ENCODE peak calls at places on chromosomes 12 and 14, in eight cellular contexts. One of them, this sample, is unnamed.

GRCh38 chr12:45989277-45989856 is 1.0 kb downstream of the SCAF11 start:
- DNase-seq in Daoy: no peak
- DNase-seq in NCI-H1694 treated with DMSO at 0.1 percent for 48 hours: no peak
- DNase-seq in neural progenitor cell: no peak
- DNase-seq in activated CD4-positive, alpha-beta T cell treated with anti-CD3 and anti-CD28 coated beads for 36 hours: peak; percentile 72
- DNase-seq in breast epithelium: no peak
- DNase-seq in frontal cortex: no peak
- DNase-seq in GM13977: peak; percentile 36
- DNase-seq in this sample: no peak

GRCh38 chr14:99562848-99563748 is 40.9 kb downstream of the CCDC85C start:
- DNase-seq in Daoy: peak; percentile 87
- DNase-seq in NCI-H1694 treated with DMSO at 0.1 percent for 48 hours: peak; percentile 58
- DNase-seq in neural progenitor cell: peak; percentile 97
- DNase-seq in activated CD4-positive, alpha-beta T cell treated with anti-CD3 and anti-CD28 coated beads for 36 hours: no peak
- DNase-seq in breast epithelium: peak; percentile 83
- DNase-seq in frontal cortex: no peak
- DNase-seq in GM13977: no peak
- DNase-seq in this sample: peak; percentile 43

GRCh38 chr14:76091036-76091435 is 60.7 kb upstream of the GPATCH2L start:
- DNase-seq in Daoy: peak; percentile 48
- DNase-seq in NCI-H1694 treated with DMSO at 0.1 percent for 48 hours: no peak
- DNase-seq in neural progenitor cell: peak; percentile 33
- DNase-seq in activated CD4-positive, alpha-beta T cell treated with anti-CD3 and anti-CD28 coated beads for 36 hours: peak; percentile 10
- DNase-seq in breast epithelium: no peak
- DNase-seq in frontal cortex: peak; percentile 45
- DNase-seq in GM13977: peak; percentile 63
- DNase-seq in this sample: no peak

GRCh38 chr12:26058308-26058707 is 66.5 kb downstream of the BHLHE41 start:
- DNase-seq in Daoy: no peak
- DNase-seq in NCI-H1694 treated with DMSO at 0.1 percent for 48 hours: no peak
- DNase-seq in neural progenitor cell: no peak
- DNase-seq in activated CD4-positive, alpha-beta T cell treated with anti-CD3 and anti-CD28 coated beads for 36 hours: peak; percentile 7
- DNase-seq in breast epithelium: no peak
- DNase-seq in frontal cortex: no peak
- DNase-seq in GM13977: no peak
- DNase-seq in this sample: no peak

GRCh38 chr12:55743131-55743921 is 404 bp downstream of the GDF11 start:
- DNase-seq in Daoy: peak; percentile 81
- DNase-seq in NCI-H1694 treated with DMSO at 0.1 percent for 48 hours: no peak
- DNase-seq in neural progenitor cell: peak; percentile 95
- DNase-seq in activated CD4-positive, alpha-beta T cell treated with anti-CD3 and anti-CD28 coated beads for 36 hours: peak; percentile 80
- DNase-seq in breast epithelium: peak; percentile 54
- DNase-seq in frontal cortex: no peak
- DNase-seq in GM13977: peak; percentile 87
- DNase-seq in this sample: no peak

GRCh38 chr12:78759387-78759786 is 105.2 kb upstream of the SYT1 start:
- DNase-seq in Daoy: peak; percentile 50
- DNase-seq in NCI-H1694 treated with DMSO at 0.1 percent for 48 hours: no peak
- DNase-seq in neural progenitor cell: no peak
- DNase-seq in activated CD4-positive, alpha-beta T cell treated with anti-CD3 and anti-CD28 coated beads for 36 hours: no peak
- DNase-seq in breast epithelium: no peak
- DNase-seq in frontal cortex: no peak
- DNase-seq in GM13977: no peak
- DNase-seq in this sample: no peak

GRCh38 chr14:64628940-64629403 is 75.3 kb upstream of the PLEKHG3 start:
- DNase-seq in Daoy: peak; percentile 76
- DNase-seq in NCI-H1694 treated with DMSO at 0.1 percent for 48 hours: no peak
- DNase-seq in neural progenitor cell: no peak
- DNase-seq in activated CD4-positive, alpha-beta T cell treated with anti-CD3 and anti-CD28 coated beads for 36 hours: no peak
- DNase-seq in breast epithelium: no peak
- DNase-seq in frontal cortex: peak; percentile 26
- DNase-seq in GM13977: no peak
- DNase-seq in this sample: peak; percentile 65

GRCh38 chr12:122422769-122423257 is 344 bp upstream of the CLIP1 start:
- DNase-seq in Daoy: peak; percentile 81
- DNase-seq in NCI-H1694 treated with DMSO at 0.1 percent for 48 hours: peak; percentile 12
- DNase-seq in neural progenitor cell: peak; percentile 64
- DNase-seq in activated CD4-positive, alpha-beta T cell treated with anti-CD3 and anti-CD28 coated beads for 36 hours: peak; percentile 75
- DNase-seq in breast epithelium: no peak
- DNase-seq in frontal cortex: peak; percentile 19
- DNase-seq in GM13977: no peak
- DNase-seq in this sample: no peak

GRCh38 chr14:98871796-98872195 is 400.2 kb downstream of the BCL11B start:
- DNase-seq in Daoy: no peak
- DNase-seq in NCI-H1694 treated with DMSO at 0.1 percent for 48 hours: no peak
- DNase-seq in neural progenitor cell: no peak
- DNase-seq in activated CD4-positive, alpha-beta T cell treated with anti-CD3 and anti-CD28 coated beads for 36 hours: no peak
- DNase-seq in breast epithelium: no peak
- DNase-seq in frontal cortex: no peak
- DNase-seq in GM13977: no peak
- DNase-seq in this sample: no peak

GRCh38 chr12:51662728-51663154 is 71.7 kb downstream of the SCN8A start:
- DNase-seq in Daoy: no peak
- DNase-seq in NCI-H1694 treated with DMSO at 0.1 percent for 48 hours: no peak
- DNase-seq in neural progenitor cell: no peak
- DNase-seq in activated CD4-positive, alpha-beta T cell treated with anti-CD3 and anti-CD28 coated beads for 36 hours: no peak
- DNase-seq in breast epithelium: no peak
- DNase-seq in frontal cortex: no peak
- DNase-seq in GM13977: no peak
- DNase-seq in this sample: no peak

GRCh38 chr12:11927311-11927935 is 143.3 kb upstream of the BCL2L14 start:
- DNase-seq in Daoy: no peak
- DNase-seq in NCI-H1694 treated with DMSO at 0.1 percent for 48 hours: no peak
- DNase-seq in neural progenitor cell: peak; percentile 72
- DNase-seq in activated CD4-positive, alpha-beta T cell treated with anti-CD3 and anti-CD28 coated beads for 36 hours: no peak
- DNase-seq in breast epithelium: no peak
- DNase-seq in frontal cortex: no peak
- DNase-seq in GM13977: no peak
- DNase-seq in this sample: no peak

GRCh38 chr14:85580536-85581165 is 50.7 kb downstream of the FLRT2 start:
- DNase-seq in Daoy: no peak
- DNase-seq in NCI-H1694 treated with DMSO at 0.1 percent for 48 hours: no peak
- DNase-seq in neural progenitor cell: no peak
- DNase-seq in activated CD4-positive, alpha-beta T cell treated with anti-CD3 and anti-CD28 coated beads for 36 hours: no peak
- DNase-seq in breast epithelium: no peak
- DNase-seq in frontal cortex: no peak
- DNase-seq in GM13977: no peak
- DNase-seq in this sample: no peak

GRCh38 chr14:92690171-92691011 is 58.0 kb downstream of the LGMN start:
- DNase-seq in Daoy: peak; percentile 65
- DNase-seq in NCI-H1694 treated with DMSO at 0.1 percent for 48 hours: peak; percentile 95
- DNase-seq in neural progenitor cell: no peak
- DNase-seq in activated CD4-positive, alpha-beta T cell treated with anti-CD3 and anti-CD28 coated beads for 36 hours: peak; percentile 39
- DNase-seq in breast epithelium: no peak
- DNase-seq in frontal cortex: no peak
- DNase-seq in GM13977: no peak
- DNase-seq in this sample: no peak

GRCh38 chr12:752673-753400 is 458 bp downstream of the WNK1 start:
- DNase-seq in Daoy: peak; percentile 68
- DNase-seq in NCI-H1694 treated with DMSO at 0.1 percent for 48 hours: no peak
- DNase-seq in neural progenitor cell: peak; percentile 89
- DNase-seq in activated CD4-positive, alpha-beta T cell treated with anti-CD3 and anti-CD28 coated beads for 36 hours: peak; percentile 63
- DNase-seq in breast epithelium: no peak
- DNase-seq in frontal cortex: peak; percentile 74
- DNase-seq in GM13977: peak; percentile 65
- DNase-seq in this sample: peak; percentile 73

GRCh38 chr12:121543786-121544185 is 37.0 kb downstream of the KDM2B start:
- DNase-seq in Daoy: no peak
- DNase-seq in NCI-H1694 treated with DMSO at 0.1 percent for 48 hours: no peak
- DNase-seq in neural progenitor cell: no peak
- DNase-seq in activated CD4-positive, alpha-beta T cell treated with anti-CD3 and anti-CD28 coated beads for 36 hours: no peak
- DNase-seq in breast epithelium: no peak
- DNase-seq in frontal cortex: no peak
- DNase-seq in GM13977: no peak
- DNase-seq in this sample: no peak

GRCh38 chr12:52916225-52916624 is 11.3 kb upstream of the KRT8 start:
- DNase-seq in Daoy: no peak
- DNase-seq in NCI-H1694 treated with DMSO at 0.1 percent for 48 hours: no peak
- DNase-seq in neural progenitor cell: no peak
- DNase-seq in activated CD4-positive, alpha-beta T cell treated with anti-CD3 and anti-CD28 coated beads for 36 hours: no peak
- DNase-seq in breast epithelium: no peak
- DNase-seq in frontal cortex: no peak
- DNase-seq in GM13977: no peak
- DNase-seq in this sample: no peak

GRCh38 chr12:95874452-95874851 is 15.7 kb downstream of the SNRPF start:
- DNase-seq in Daoy: no peak
- DNase-seq in NCI-H1694 treated with DMSO at 0.1 percent for 48 hours: no peak
- DNase-seq in neural progenitor cell: no peak
- DNase-seq in activated CD4-positive, alpha-beta T cell treated with anti-CD3 and anti-CD28 coated beads for 36 hours: no peak
- DNase-seq in breast epithelium: no peak
- DNase-seq in frontal cortex: no peak
- DNase-seq in GM13977: no peak
- DNase-seq in this sample: no peak

GRCh38 chr14:56100556-56100955 is 17.7 kb upstream of the PELI2 start:
- DNase-seq in Daoy: no peak
- DNase-seq in NCI-H1694 treated with DMSO at 0.1 percent for 48 hours: no peak
- DNase-seq in neural progenitor cell: no peak
- DNase-seq in activated CD4-positive, alpha-beta T cell treated with anti-CD3 and anti-CD28 coated beads for 36 hours: no peak
- DNase-seq in breast epithelium: no peak
- DNase-seq in frontal cortex: no peak
- DNase-seq in GM13977: no peak
- DNase-seq in this sample: no peak

GRCh38 chr14:58151264-58151700 is 731 bp downstream of the ARMH4 start:
- DNase-seq in Daoy: no peak
- DNase-seq in NCI-H1694 treated with DMSO at 0.1 percent for 48 hours: no peak
- DNase-seq in neural progenitor cell: no peak
- DNase-seq in activated CD4-positive, alpha-beta T cell treated with anti-CD3 and anti-CD28 coated beads for 36 hours: peak; percentile 21
- DNase-seq in breast epithelium: no peak
- DNase-seq in frontal cortex: no peak
- DNase-seq in GM13977: peak; percentile 17
- DNase-seq in this sample: peak; percentile 37

GRCh38 chr12:93982847-93983315 is 165.5 kb upstream of the PLXNC1 start:
- DNase-seq in Daoy: peak; percentile 55
- DNase-seq in NCI-H1694 treated with DMSO at 0.1 percent for 48 hours: no peak
- DNase-seq in neural progenitor cell: no peak
- DNase-seq in activated CD4-positive, alpha-beta T cell treated with anti-CD3 and anti-CD28 coated beads for 36 hours: peak; percentile 57
- DNase-seq in breast epithelium: no peak
- DNase-seq in frontal cortex: no peak
- DNase-seq in GM13977: no peak
- DNase-seq in this sample: no peak

GRCh38 chr12:25681580-25681979 is 128.5 kb upstream of the LMNTD1 start:
- DNase-seq in Daoy: no peak
- DNase-seq in NCI-H1694 treated with DMSO at 0.1 percent for 48 hours: no peak
- DNase-seq in neural progenitor cell: no peak
- DNase-seq in activated CD4-positive, alpha-beta T cell treated with anti-CD3 and anti-CD28 coated beads for 36 hours: no peak
- DNase-seq in breast epithelium: no peak
- DNase-seq in frontal cortex: no peak
- DNase-seq in GM13977: no peak
- DNase-seq in this sample: no peak

GRCh38 chr14:105315941-105316562 is 1.5 kb downstream of the PACS2 start:
- DNase-seq in Daoy: peak; percentile 56
- DNase-seq in NCI-H1694 treated with DMSO at 0.1 percent for 48 hours: peak; percentile 18
- DNase-seq in neural progenitor cell: no peak
- DNase-seq in activated CD4-positive, alpha-beta T cell treated with anti-CD3 and anti-CD28 coated beads for 36 hours: peak; percentile 53
- DNase-seq in breast epithelium: no peak
- DNase-seq in frontal cortex: no peak
- DNase-seq in GM13977: no peak
- DNase-seq in this sample: no peak